ENCODE peak calls at places on chromosomes 7 and 10, in eight cellular contexts. Q, W, Z, M, D, I, R and V are unnamed samples.

GRCh38 chr10:91343010-91343409 is 67.1 kb upstream of the HECTD2 start:
- DNase-seq in Q (no peak), W (no peak), Z (no peak), M (no peak), D (no peak), I (no peak), R (no peak), V (no peak)

GRCh38 chr10:21531164-21531563 is 2.9 kb upstream of the MLLT10 start:
- DNase-seq in Q (no peak), W (no peak), Z (no peak), M (no peak), D (no peak), I (no peak), R (peak), V (no peak)

GRCh38 chr7:76262683-76263402 is 39.6 kb upstream of the HSPB1 start:
- DNase-seq in Q (peak), W (peak), Z (no peak), M (no peak), D (no peak), I (no peak), R (peak), V (peak)

GRCh38 chr7:41222704-41223103 is 480.2 kb downstream of the INHBA start:
- DNase-seq in Q (no peak), W (peak), Z (no peak), M (no peak), D (no peak), I (no peak), R (peak), V (no peak)

GRCh38 chr7:24721378-24722030 is 35.8 kb downstream of the GSDME start:
- DNase-seq in Q (no peak), W (no peak), Z (no peak), M (no peak), D (no peak), I (peak), R (no peak), V (no peak)

GRCh38 chr7:131738066-131738465 is 181.6 kb upstream of the PODXL start:
- DNase-seq in Q (no peak), W (no peak), Z (no peak), M (no peak), D (no peak), I (no peak), R (no peak), V (no peak)

GRCh38 chr7:92634924-92635519 is 44.8 kb upstream of the FAM133B start:
- DNase-seq in Q (no peak), W (peak), Z (no peak), M (no peak), D (no peak), I (no peak), R (peak), V (no peak)

GRCh38 chr10:111114931-111115500 is 38.2 kb downstream of the ADRA2A start:
- DNase-seq in Q (no peak), W (no peak), Z (no peak), M (peak), D (no peak), I (no peak), R (no peak), V (peak)

GRCh38 chr7:145474287-145474686 is 638.4 kb upstream of the TPK1 start:
- DNase-seq in Q (no peak), W (no peak), Z (no peak), M (no peak), D (no peak), I (no peak), R (no peak), V (no peak)

GRCh38 chr10:114715171-114715670 is 57.1 kb upstream of the ABLIM1 start:
- DNase-seq in Q (no peak), W (peak), Z (no peak), M (no peak), D (no peak), I (no peak), R (peak), V (no peak)

GRCh38 chr7:139026551-139026950 is 9.3 kb downstream of the ZC3HAV1L start:
- DNase-seq in Q (no peak), W (no peak), Z (no peak), M (no peak), D (no peak), I (no peak), R (no peak), V (no peak)

GRCh38 chr10:45433716-45434469 is 59.9 kb downstream of the ALOX5 start:
- DNase-seq in Q (no peak), W (no peak), Z (no peak), M (no peak), D (no peak), I (no peak), R (no peak), V (no peak)

GRCh38 chr7:7257899-7258692 is 75.8 kb downstream of the C1GALT1 start:
- DNase-seq in Q (no peak), W (no peak), Z (peak), M (no peak), D (no peak), I (no peak), R (no peak), V (no peak)

GRCh38 chr7:82443044-82443800 is at the start of gene CACNA2D1:
- DNase-seq in Q (peak), W (peak), Z (no peak), M (peak), D (peak), I (peak), R (no peak), V (peak)

GRCh38 chr7:341841-342638 is 52.1 kb downstream of the FOXL3 start:
- DNase-seq in Q (no peak), W (no peak), Z (no peak), M (no peak), D (no peak), I (no peak), R (no peak), V (peak)

DNA sequence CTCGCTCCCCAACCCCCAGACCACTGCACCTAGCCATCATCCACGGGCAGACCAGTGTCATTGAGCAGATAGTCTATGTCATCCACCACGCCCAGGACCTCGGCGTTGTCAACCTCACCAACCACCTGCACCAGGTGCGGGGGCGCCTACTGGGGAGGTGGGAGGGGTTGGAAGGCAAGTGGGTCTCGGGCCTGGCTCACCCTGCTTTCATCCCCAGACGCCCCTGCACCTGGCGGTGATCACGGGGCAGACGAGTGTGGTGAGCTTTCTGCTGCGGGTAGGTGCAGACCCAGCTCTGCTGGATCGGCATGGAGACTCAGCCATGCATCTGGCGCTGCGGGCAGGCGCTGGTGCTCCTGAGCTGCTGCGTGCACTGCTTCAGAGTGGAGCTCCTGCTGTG is 4.6 kb downstream of the NFKB2 start:
- DNase-seq in Q (no peak), W (no peak), Z (no peak), M (no peak), D (peak), I (no peak), R (no peak), V (peak)
- H3K4me3 ChIP-seq in Q (no peak), W (no peak), Z (no peak), M (no peak), D (peak), I (peak), R (no peak), V (no peak)

DNA sequence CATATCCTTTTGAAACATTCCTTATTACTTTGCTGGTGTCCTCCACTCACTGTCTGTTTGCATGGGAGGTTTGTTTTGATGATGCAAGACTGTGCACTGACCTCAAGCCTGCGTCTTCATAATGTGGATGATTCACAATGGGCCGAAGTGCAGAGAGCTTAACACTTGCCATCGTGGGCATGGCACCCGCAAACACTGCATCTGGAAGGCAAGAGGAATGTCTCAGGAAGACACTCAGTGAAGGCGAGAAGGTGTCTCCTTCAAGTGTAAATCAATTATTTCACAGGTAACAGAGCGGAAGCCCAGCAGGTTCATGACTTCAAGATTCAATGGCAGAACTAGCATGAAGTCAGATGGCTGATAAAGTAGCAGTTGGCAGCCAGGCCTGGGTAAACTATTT is 98.1 kb downstream of the DPY19L1 start:
- DNase-seq in Q (peak), W (no peak), Z (no peak), M (no peak), D (no peak), I (no peak), R (peak), V (no peak)
- H3K4me3 ChIP-seq in Q (no peak), W (no peak), Z (no peak), M (no peak), D (no peak), I (no peak), R (no peak), V (no peak)

GRCh38 chr10:103676058-103676785 is 179.2 kb downstream of the SH3PXD2A start:
- DNase-seq in Q (peak), W (peak), Z (no peak), M (no peak), D (no peak), I (peak), R (peak), V (no peak)

GRCh38 chr10:103676851-103677417 is 178.4 kb downstream of the SH3PXD2A start:
- DNase-seq in Q (peak), W (peak), Z (no peak), M (no peak), D (no peak), I (peak), R (peak), V (no peak)

GRCh38 chr10:103679096-103679790 is 176.1 kb downstream of the SH3PXD2A start:
- DNase-seq in Q (no peak), W (peak), Z (no peak), M (no peak), D (no peak), I (no peak), R (peak), V (no peak)

GRCh38 chr10:103677486-103677885 is 177.9 kb downstream of the SH3PXD2A start:
- DNase-seq in Q (no peak), W (no peak), Z (no peak), M (no peak), D (no peak), I (no peak), R (no peak), V (no peak)

DNA sequence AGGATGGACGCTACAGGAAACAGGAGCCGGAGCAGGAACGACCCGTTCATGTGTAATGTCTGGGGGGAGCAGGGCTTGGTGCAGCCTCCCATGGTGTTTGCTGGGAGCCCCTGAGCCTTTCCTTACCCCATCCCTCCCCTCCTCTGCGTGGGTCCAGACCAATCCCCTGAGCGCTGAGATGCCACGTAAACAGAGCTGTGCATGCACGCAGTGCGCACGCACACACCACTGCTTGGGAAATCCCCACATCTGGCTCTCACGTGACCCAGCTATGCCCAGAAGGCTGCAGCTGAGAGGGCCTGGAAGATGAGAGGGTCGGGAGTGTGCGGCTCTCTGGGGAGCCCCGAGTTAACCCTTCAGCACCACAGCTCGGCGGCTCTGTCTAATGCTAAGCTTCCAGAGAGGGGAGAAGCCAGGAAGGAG is 177.3 kb downstream of the SH3PXD2A start:
- DNase-seq in Q (peak), W (peak), Z (peak), M (peak), D (peak), I (peak), R (peak), V (no peak)
- H3K4me3 ChIP-seq in Q (peak), W (peak), Z (peak), M (no peak), D (no peak), I (no peak), R (no peak), V (no peak)

DNA sequence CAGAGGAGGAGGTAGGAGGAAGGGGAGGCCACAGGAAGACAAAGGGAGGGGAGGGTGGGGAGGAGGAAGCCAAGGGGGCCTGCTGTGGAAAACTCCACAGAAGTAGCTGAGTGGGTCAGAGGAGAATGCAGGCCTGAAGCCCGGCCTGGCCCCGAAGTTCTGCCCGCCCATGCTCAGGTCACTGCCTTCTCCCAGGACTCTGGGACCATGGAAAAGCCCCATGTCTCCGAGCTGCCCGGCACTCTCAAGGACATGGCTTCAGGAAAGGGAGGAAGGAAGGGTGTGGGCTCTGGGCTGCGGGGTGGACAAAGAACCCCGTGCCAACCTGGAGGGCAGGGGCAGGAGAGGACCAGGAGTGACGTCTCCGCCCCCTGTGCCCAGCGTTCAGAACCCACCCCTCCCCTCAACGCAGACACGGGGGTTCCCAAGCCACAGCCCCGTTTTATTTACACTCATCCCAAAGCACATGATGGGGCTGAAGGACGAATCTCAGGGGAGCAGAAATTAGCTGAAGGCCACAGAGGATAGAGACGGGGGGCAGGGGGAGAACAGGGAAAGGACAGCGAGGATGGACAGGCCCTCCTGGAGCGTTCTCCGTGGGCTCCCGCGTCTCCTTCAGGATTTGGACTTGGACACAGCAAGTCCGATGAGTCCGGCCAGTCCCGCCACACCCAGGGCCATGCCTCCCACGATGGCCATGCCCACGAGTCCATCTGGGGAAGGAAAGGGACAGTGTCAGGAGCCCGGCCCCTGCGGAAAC is 1.8 kb upstream of the CLDN15 start:
- DNase-seq in Q (peak), W (no peak), Z (no peak), M (no peak), D (peak), I (no peak), R (no peak), V (peak)
- H3K4me3 ChIP-seq in Q (no peak), W (no peak), Z (no peak), M (no peak), D (no peak), I (no peak), R (no peak), V (no peak)

GRCh38 chr10:8297107-8297506 is 242.6 kb downstream of the GATA3 start:
- DNase-seq in Q (no peak), W (no peak), Z (no peak), M (no peak), D (no peak), I (no peak), R (no peak), V (no peak)
- H3K4me3 ChIP-seq in Q (no peak), W (no peak), Z (no peak), M (no peak), D (no peak), I (no peak), R (no peak), V (no peak)